ENCODE peak calls at places on chromosomes 16 and 17, in seven cellular contexts. A, J, O, W, D, L and M are unnamed samples.

GRCh38 chr17:80920406-80920805 is 71.2 kb upstream of the CHMP6 start:
- DNase-seq in J (no peak), O (no peak), L (no peak), A (no peak), D (no peak), W (no peak), M (peak)

GRCh38 chr17:3681565-3681964 is 13.0 kb downstream of the EMC6 start:
- DNase-seq in W (no peak), O (no peak), L (no peak), D (no peak), J (no peak), A (no peak), M (no peak)

GRCh38 chr17:80080081-80080480 is 21.3 kb upstream of the GAA start:
- DNase-seq in L (no peak), J (no peak), A (no peak), O (no peak), W (no peak), D (no peak), M (no peak)

GRCh38 chr17:14922421-14922820 is 342.7 kb downstream of the PMP22 start:
- DNase-seq in A (no peak), L (no peak), W (no peak), J (peak), O (no peak), D (no peak), M (no peak)

GRCh38 chr16:30121741-30122620 is 1.0 kb downstream of the MAPK3 start:
- DNase-seq in A (no peak), L (no peak), J (peak), O (no peak), W (no peak), D (no peak), M (peak)

GRCh38 chr16:27401768-27402568 is at the start of gene IL21R:
- DNase-seq in W (no peak), O (peak), D (no peak), L (no peak), A (no peak), J (peak), M (no peak)

GRCh38 chr17:633641-634091 is 81.0 kb downstream of the VPS53 start:
- DNase-seq in J (peak), D (no peak), L (no peak), W (no peak), A (no peak), O (no peak), M (no peak)

GRCh38 chr17:7703584-7704574 is 1.1 kb upstream of the EFNB3 start:
- DNase-seq in A (no peak), L (no peak), O (no peak), D (no peak), W (peak), J (peak), M (no peak)

GRCh38 chr16:85871756-85872155 is 27.2 kb upstream of the IRF8 start:
- DNase-seq in A (no peak), J (peak), W (no peak), D (no peak), L (no peak), O (no peak), M (no peak)

GRCh38 chr17:50255766-50256480 is 18.3 kb upstream of the TMEM92 start:
- DNase-seq in L (no peak), W (no peak), O (no peak), D (no peak), A (no peak), J (no peak), M (no peak)

GRCh38 chr17:74953129-74953687 is 17.5 kb downstream of the OTOP3 start:
- DNase-seq in W (no peak), O (no peak), J (no peak), A (no peak), D (no peak), L (no peak), M (no peak)

GRCh38 chr17:74446551-74447500 is 14.9 kb downstream of the GPRC5C start:
- DNase-seq in A (no peak), J (no peak), L (no peak), W (no peak), O (no peak), D (no peak), M (no peak)

GRCh38 chr16:31141489-31142108 is 6.1 kb upstream of the PRSS8 start:
- DNase-seq in J (no peak), D (no peak), A (no peak), W (peak), L (no peak), O (no peak), M (no peak)

GRCh38 chr16:50428742-50429141 is 60.0 kb upstream of the BRD7 start:
- DNase-seq in W (no peak), O (no peak), D (no peak), L (no peak), A (no peak), J (no peak), M (no peak)

GRCh38 chr16:15648135-15648730 is 1.8 kb upstream of the NDE1 start:
- DNase-seq in J (no peak), L (no peak), W (no peak), D (no peak), A (no peak), O (no peak), M (no peak)

GRCh38 chr17:76550712-76551615 is 11.1 kb downstream of the PRCD start:
- DNase-seq in J (peak), O (no peak), L (no peak), A (no peak), D (no peak), W (no peak), M (no peak)

GRCh38 chr16:75131081-75131480 is 14.5 kb upstream of the LDHD start:
- DNase-seq in O (no peak), J (no peak), D (no peak), L (no peak), A (no peak), W (no peak), M (no peak)

GRCh38 chr17:48595107-48595999 is 1.8 kb upstream of the HOXB5 start:
- DNase-seq in L (no peak), W (no peak), J (no peak), O (no peak), D (no peak), A (no peak), M (no peak)

GRCh38 chr16:67163164-67163902 is 1.2 kb upstream of the HSF4 start:
- DNase-seq in O (no peak), L (no peak), W (peak), D (no peak), A (no peak), J (peak), M (no peak)

GRCh38 chr17:31830971-31831755 is 27.9 kb downstream of the COPRS start:
- DNase-seq in D (no peak), L (no peak), W (no peak), A (no peak), O (no peak), J (peak), M (no peak)

GRCh38 chr17:69236946-69237345 is 8.3 kb upstream of the ABCA10 start:
- DNase-seq in O (no peak), A (no peak), W (no peak), L (no peak), D (no peak), J (no peak), M (no peak)